ENCODE peak calls at places on chromosome 15, in eight cellular contexts. N is AG09309, L is breast epithelium, U is kidney, H is dorsolateral prefrontal cortex, Z is endothelial cell, Q is sigmoid colon, P is cardiac muscle cell. V is an unnamed sample.

GRCh38 chr15:42734076-42734672 is 2.8 kb downstream of the CDAN1 start:
- DNase-seq in N (no peak), L (no peak), U (no peak), H (no peak), Z (no peak), Q (no peak), P (no peak), V (no peak)

GRCh38 chr15:64381000-64381751 is at the start of gene PCLAF:
- DNase-seq in N (peak; percentile 68), L (peak; percentile 92), U (peak; percentile 97), H (peak; percentile 92), Z (peak; percentile 92), Q (peak; percentile 97), P (peak; percentile 98), V (peak; percentile 60)

GRCh38 chr15:68429691-68430470 is 2.1 kb downstream of the ITGA11 start:
- DNase-seq in N (peak; percentile 53), L (peak; percentile 11), U (peak; percentile 18), H (no peak), Z (no peak), Q (no peak), P (no peak), V (no peak)

GRCh38 chr15:52652984-52653383 is 26.2 kb downstream of the ATOSA start:
- DNase-seq in N (peak; percentile 44), L (no peak), U (no peak), H (no peak), Z (no peak), Q (no peak), P (peak; percentile 5), V (peak; percentile 75)

GRCh38 chr15:98715890-98716443 is 67.6 kb downstream of the IGF1R start:
- DNase-seq in N (no peak), L (no peak), U (no peak), H (no peak), Z (no peak), Q (no peak), P (no peak), V (no peak)

GRCh38 chr15:78164010-78164409 is 14.8 kb downstream of the IDH3A start:
- DNase-seq in N (no peak), L (no peak), U (no peak), H (no peak), Z (no peak), Q (no peak), P (no peak), V (no peak)

GRCh38 chr15:56356616-56357015 is 8.6 kb upstream of the TEX9 start:
- DNase-seq in N (peak; percentile 13), L (peak; percentile 58), U (no peak), H (no peak), Z (no peak), Q (no peak), P (no peak), V (no peak)

GRCh38 chr15:57784081-57784488 is 77.6 kb downstream of the POLR2M start:
- DNase-seq in N (peak; percentile 41), L (peak; percentile 46), U (no peak), H (no peak), Z (no peak), Q (no peak), P (no peak), V (no peak)

GRCh38 chr15:81407679-81408078 is 33.7 kb upstream of the TMC3 start:
- DNase-seq in N (no peak), L (no peak), U (no peak), H (peak; percentile 46), Z (no peak), Q (no peak), P (no peak), V (no peak)

GRCh38 chr15:98150084-98150483 is 189.6 kb downstream of the ARRDC4 start:
- DNase-seq in N (no peak), L (no peak), U (no peak), H (no peak), Z (no peak), Q (no peak), P (no peak), V (no peak)

GRCh38 chr15:63044645-63045437 is 2.3 kb downstream of the TPM1 start:
- DNase-seq in N (no peak), L (no peak), U (no peak), H (no peak), Z (no peak), Q (peak; percentile 87), P (peak; percentile 87), V (no peak)

GRCh38 chr15:85837011-85837433 is 42.3 kb upstream of the KLHL25 start:
- DNase-seq in N (no peak), L (no peak), U (no peak), H (no peak), Z (no peak), Q (no peak), P (no peak), V (no peak)

GRCh38 chr15:70252056-70252935 is 154.6 kb upstream of the TLE3 start:
- DNase-seq in N (no peak), L (no peak), U (peak; percentile 68), H (peak; percentile 4), Z (no peak), Q (peak; percentile 59), P (no peak), V (no peak)

GRCh38 chr15:67794832-67795574 is 30.3 kb upstream of the SKOR1 start:
- DNase-seq in N (no peak), L (no peak), U (no peak), H (no peak), Z (no peak), Q (no peak), P (no peak), V (no peak)

GRCh38 chr15:88729581-88729980 is 73.7 kb upstream of the ACAN start:
- DNase-seq in N (no peak), L (no peak), U (no peak), H (no peak), Z (no peak), Q (no peak), P (no peak), V (no peak)

GRCh38 chr15:49370782-49371181 is 52.3 kb upstream of the FGF7 start:
- DNase-seq in N (no peak), L (no peak), U (no peak), H (no peak), Z (no peak), Q (no peak), P (peak; percentile 3), V (no peak)
- TF ChIP-seq CTCF in N (peak; percentile 41), L (no peak), U (no peak), H (no peak), Z (no peak), Q (no peak), P (peak; percentile 37), V (peak; percentile 18)

DNA sequence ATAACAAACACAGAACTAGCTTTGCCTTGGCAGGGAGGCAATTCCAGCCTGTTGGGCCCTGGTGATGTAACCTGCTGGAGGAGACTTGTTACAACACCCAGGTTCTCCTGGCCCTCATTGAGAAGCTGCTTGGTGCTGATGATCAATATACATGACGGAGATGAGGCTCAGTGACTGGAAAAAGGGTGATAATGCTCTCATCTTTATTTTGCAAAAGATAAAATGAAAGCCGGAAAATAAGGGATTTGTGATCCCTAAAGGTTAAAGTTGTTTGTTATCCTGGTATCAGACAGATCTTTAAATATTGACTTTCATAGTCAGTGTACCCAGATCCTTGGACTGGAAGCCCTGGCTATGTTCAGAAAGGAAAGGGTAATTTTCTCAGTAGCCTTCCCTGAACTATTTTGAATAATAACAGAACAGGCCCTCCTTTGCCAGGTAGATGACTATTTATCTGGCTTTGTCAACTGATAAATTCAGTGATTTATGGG is 118.9 kb upstream of the MEIS2 start:
- DNase-seq in N (no peak), L (no peak), U (no peak), H (no peak), Z (no peak), Q (no peak), P (no peak), V (no peak)
- TF ChIP-seq CTCF in N (no peak), L (no peak), U (no peak), H (no peak), Z (no peak), Q (no peak), P (no peak), V (no peak)

DNA sequence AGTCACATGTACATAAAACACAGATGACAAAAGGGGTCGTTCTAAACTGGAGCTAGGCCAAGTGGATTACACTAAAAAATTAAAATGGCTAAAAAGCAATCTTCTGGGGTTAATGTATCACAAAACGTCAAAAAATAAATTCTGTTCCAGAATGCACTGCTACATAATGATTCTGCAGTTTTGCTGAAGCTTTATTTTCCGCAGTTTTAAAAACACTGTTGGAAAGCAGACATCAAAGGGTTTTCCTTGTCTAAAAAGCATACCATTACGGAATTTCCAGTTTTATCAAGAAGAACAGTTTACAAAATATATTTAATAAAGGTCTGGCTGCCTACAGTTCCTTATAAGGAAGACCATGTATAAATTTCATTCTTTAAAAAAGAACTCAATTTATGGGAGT is 1.4 kb downstream of the DMXL2 start:
- DNase-seq in N (no peak), L (no peak), U (no peak), H (no peak), Z (no peak), Q (no peak), P (no peak), V (no peak)
- TF ChIP-seq CTCF in N (no peak), L (no peak), U (no peak), H (no peak), Z (no peak), Q (no peak), P (no peak), V (no peak)

GRCh38 chr15:48858401-48858800 is 19.5 kb upstream of the EID1 start:
- DNase-seq in N (peak; percentile 14), L (no peak), U (no peak), H (no peak), Z (no peak), Q (no peak), P (no peak), V (peak; percentile 23)

GRCh38 chr15:48859426-48859825 is 18.5 kb upstream of the EID1 start:
- DNase-seq in N (no peak), L (no peak), U (no peak), H (no peak), Z (no peak), Q (no peak), P (no peak), V (no peak)

GRCh38 chr15:48851956-48852355 is 26.0 kb upstream of the EID1 start:
- DNase-seq in N (no peak), L (no peak), U (no peak), H (no peak), Z (no peak), Q (no peak), P (no peak), V (no peak)

GRCh38 chr15:48856947-48857346 is 21.0 kb upstream of the EID1 start:
- DNase-seq in N (no peak), L (no peak), U (no peak), H (no peak), Z (no peak), Q (no peak), P (peak; percentile 30), V (no peak)

DNA sequence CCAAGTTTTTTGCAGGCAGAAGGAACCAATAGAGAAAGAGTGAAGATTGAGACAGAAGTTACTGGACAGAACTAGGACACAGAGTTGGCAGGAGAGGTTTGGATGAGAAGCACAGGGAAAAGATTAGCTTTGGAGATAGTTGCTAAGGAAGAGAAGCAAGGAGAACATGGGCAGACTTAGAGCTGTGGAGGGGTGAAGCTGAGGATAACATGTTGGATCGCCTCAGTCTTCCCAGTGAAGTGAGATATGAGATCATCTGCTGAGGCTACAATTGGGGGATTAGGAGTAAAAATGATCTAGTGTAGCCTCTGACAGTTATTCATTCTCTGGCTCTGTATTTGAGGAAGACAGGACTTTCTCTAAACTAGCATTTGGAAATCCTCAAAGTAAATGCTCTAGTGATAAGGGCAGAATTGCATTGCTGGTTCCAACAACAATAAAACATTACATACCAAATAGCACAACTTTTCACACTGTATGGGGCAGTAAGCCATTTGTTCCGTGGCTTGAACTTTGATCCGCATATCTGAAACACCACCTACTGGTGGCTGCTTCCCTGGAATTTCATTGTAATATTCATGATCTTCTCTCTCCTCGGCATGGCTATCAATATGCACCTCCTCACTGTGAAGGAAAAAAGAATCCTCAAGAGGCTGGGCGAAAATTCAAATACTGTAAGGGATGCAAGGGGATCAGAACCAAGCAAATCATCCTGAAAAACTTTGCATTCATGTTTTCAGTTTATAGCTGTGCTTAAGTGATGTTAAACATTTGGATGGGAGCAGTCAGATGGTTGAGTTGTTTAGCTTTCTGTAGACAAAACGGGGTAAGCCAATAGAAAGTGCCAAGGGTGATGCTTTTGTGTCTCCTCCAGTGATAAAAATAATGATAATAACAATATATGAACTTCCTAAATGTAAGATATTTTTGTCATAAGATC is 22.2 kb upstream of the EID1 start:
- DNase-seq in N (peak; percentile 31), L (no peak), U (no peak), H (no peak), Z (peak; percentile 35), Q (no peak), P (peak; percentile 51), V (peak; percentile 23)
- TF ChIP-seq CTCF in N (peak; percentile 63), L (no peak), U (peak; percentile 51), H (peak; percentile 53), Z (peak; percentile 35), Q (peak; percentile 36), P (peak; percentile 57), V (peak; percentile 43)